ENCODE peak calls at places on chromosomes 3 and 15, in six cellular contexts. One of them, this sample, is unnamed.

GRCh38 chr3:83193526-83193925 is 1432.1 kb upstream of the GBE1 start:
- DNase-seq in NAMALWA: no peak
- DNase-seq in caudate nucleus: no peak
- DNase-seq in stimulated activated CD8-positive, alpha-beta memory T cell treated with anti-CD3 and anti-CD28 coated beads, Interleukin-4, amount 100 ng/mL, for 48 hours: no peak
- DNase-seq in T-helper 2 cell: no peak
- DNase-seq in islet precursor cell: no peak
- DNase-seq in this sample: no peak

GRCh38 chr15:61314443-61314842 is 85.3 kb upstream of the RORA start:
- DNase-seq in NAMALWA: no peak
- DNase-seq in caudate nucleus: no peak
- DNase-seq in stimulated activated CD8-positive, alpha-beta memory T cell treated with anti-CD3 and anti-CD28 coated beads, Interleukin-4, amount 100 ng/mL, for 48 hours: no peak
- DNase-seq in T-helper 2 cell: no peak
- DNase-seq in islet precursor cell: no peak
- DNase-seq in this sample: no peak

GRCh38 chr3:172856766-172857742 is 106.5 kb downstream of the ECT2 start:
- DNase-seq in NAMALWA: no peak
- DNase-seq in caudate nucleus: no peak
- DNase-seq in stimulated activated CD8-positive, alpha-beta memory T cell treated with anti-CD3 and anti-CD28 coated beads, Interleukin-4, amount 100 ng/mL, for 48 hours: no peak
- DNase-seq in T-helper 2 cell: no peak
- DNase-seq in islet precursor cell: peak
- DNase-seq in this sample: no peak

GRCh38 chr15:99174567-99174966 is 69.7 kb downstream of the SYNM start:
- DNase-seq in NAMALWA: no peak
- DNase-seq in caudate nucleus: no peak
- DNase-seq in stimulated activated CD8-positive, alpha-beta memory T cell treated with anti-CD3 and anti-CD28 coated beads, Interleukin-4, amount 100 ng/mL, for 48 hours: no peak
- DNase-seq in T-helper 2 cell: no peak
- DNase-seq in islet precursor cell: no peak
- DNase-seq in this sample: no peak

GRCh38 chr3:112320698-112321097 is 12.3 kb upstream of the CD200 start:
- DNase-seq in NAMALWA: no peak
- DNase-seq in caudate nucleus: no peak
- DNase-seq in stimulated activated CD8-positive, alpha-beta memory T cell treated with anti-CD3 and anti-CD28 coated beads, Interleukin-4, amount 100 ng/mL, for 48 hours: no peak
- DNase-seq in T-helper 2 cell: no peak
- DNase-seq in islet precursor cell: no peak
- DNase-seq in this sample: no peak

GRCh38 chr3:139846729-139847128 is 88.3 kb upstream of the CLSTN2 start:
- DNase-seq in NAMALWA: no peak
- DNase-seq in caudate nucleus: no peak
- DNase-seq in stimulated activated CD8-positive, alpha-beta memory T cell treated with anti-CD3 and anti-CD28 coated beads, Interleukin-4, amount 100 ng/mL, for 48 hours: no peak
- DNase-seq in T-helper 2 cell: no peak
- DNase-seq in islet precursor cell: no peak
- DNase-seq in this sample: no peak

GRCh38 chr3:13414040-13414729 is 5.9 kb downstream of the NUP210 start:
- DNase-seq in NAMALWA: peak
- DNase-seq in caudate nucleus: no peak
- DNase-seq in stimulated activated CD8-positive, alpha-beta memory T cell treated with anti-CD3 and anti-CD28 coated beads, Interleukin-4, amount 100 ng/mL, for 48 hours: peak
- DNase-seq in T-helper 2 cell: peak
- DNase-seq in islet precursor cell: no peak
- DNase-seq in this sample: peak

GRCh38 chr3:113249111-113249510 is 37.8 kb downstream of the BOC start:
- DNase-seq in NAMALWA: no peak
- DNase-seq in caudate nucleus: no peak
- DNase-seq in stimulated activated CD8-positive, alpha-beta memory T cell treated with anti-CD3 and anti-CD28 coated beads, Interleukin-4, amount 100 ng/mL, for 48 hours: no peak
- DNase-seq in T-helper 2 cell: no peak
- DNase-seq in islet precursor cell: no peak
- DNase-seq in this sample: no peak

GRCh38 chr15:83248151-83248851 is 36.2 kb downstream of the BNC1 start:
- DNase-seq in NAMALWA: peak
- DNase-seq in caudate nucleus: no peak
- DNase-seq in stimulated activated CD8-positive, alpha-beta memory T cell treated with anti-CD3 and anti-CD28 coated beads, Interleukin-4, amount 100 ng/mL, for 48 hours: no peak
- DNase-seq in T-helper 2 cell: no peak
- DNase-seq in islet precursor cell: no peak
- DNase-seq in this sample: peak

This sample was measured in C1 segment of cervical spinal cord.